ENCODE peak calls at places on chromosomes 2 and 18, in six cellular contexts. A, F, N, I, U and J are unnamed samples.

GRCh38 chr2:31660812-31661335 is 80.1 kb upstream of the SRD5A2 start:
- DNase-seq in U (no peak), I (no peak), F (no peak), A (no peak), N (no peak), J (no peak)

GRCh38 chr2:10253596-10254372 is 48.9 kb upstream of the HPCAL1 start:
- DNase-seq in N (no peak), I (no peak), A (peak; percentile 40), F (no peak), U (no peak), J (no peak)

GRCh38 chr2:44918095-44918775 is 23.3 kb upstream of the SIX3 start:
- DNase-seq in F (no peak), U (no peak), A (no peak), I (no peak), N (no peak), J (no peak)

GRCh38 chr2:108988796-108989713 is at the start of gene EDAR:
- DNase-seq in U (no peak), F (no peak), A (no peak), I (no peak), N (peak; percentile 35), J (peak; percentile 30)

GRCh38 chr2:200442471-200442870 is 67.4 kb downstream of the KCTD18 start:
- DNase-seq in U (no peak), I (peak; percentile 74), N (no peak), A (no peak), F (no peak), J (no peak)

GRCh38 chr2:37337636-37338280 is 6.7 kb upstream of the QPCT start:
- DNase-seq in F (no peak), A (no peak), I (no peak), U (no peak), N (no peak), J (no peak)

GRCh38 chr18:26756556-26756955 is 109.0 kb downstream of the AQP4 start:
- DNase-seq in F (no peak), A (no peak), N (no peak), U (no peak), I (no peak), J (no peak)

GRCh38 chr2:42421601-42422252 is 60.7 kb upstream of the COX7A2L start:
- DNase-seq in U (no peak), A (no peak), I (no peak), N (no peak), F (no peak), J (no peak)

GRCh38 chr2:191266201-191266600 is 21.0 kb downstream of the MYO1B start:
- DNase-seq in U (no peak), F (no peak), A (no peak), N (no peak), I (peak; percentile 76), J (no peak)

GRCh38 chr2:56515399-56515798 is 331.6 kb downstream of the CCDC85A start:
- DNase-seq in I (no peak), U (no peak), F (no peak), N (no peak), A (no peak), J (no peak)

GRCh38 chr2:54952978-54953456 is 97.2 kb downstream of the RTN4 start:
- DNase-seq in N (no peak), U (no peak), A (no peak), F (no peak), I (peak; percentile 33), J (no peak)

GRCh38 chr2:54876764-54877163 is 153.3 kb downstream of the EML6 start:
- DNase-seq in U (no peak), F (no peak), N (no peak), I (no peak), A (no peak), J (no peak)

GRCh38 chr2:235845245-235845644 is 322.9 kb downstream of the GBX2 start:
- DNase-seq in I (no peak), U (no peak), N (no peak), F (no peak), A (no peak), J (no peak)

GRCh38 chr2:197960765-197961164 is 156.4 kb downstream of the PLCL1 start:
- DNase-seq in I (no peak), U (no peak), F (no peak), A (no peak), N (no peak), J (no peak)

GRCh38 chr2:56484906-56485305 is 301.1 kb downstream of the CCDC85A start:
- DNase-seq in U (no peak), A (no peak), F (no peak), I (peak; percentile 36), N (no peak), J (no peak)

GRCh38 chr2:219538488-219539294 is 4.9 kb downstream of the CHPF start:
- DNase-seq in U (no peak), I (no peak), N (no peak), F (no peak), A (no peak), J (no peak)

GRCh38 chr2:124283090-124283489 is 258.0 kb downstream of the CNTNAP5 start:
- DNase-seq in U (no peak), F (peak; percentile 57), N (no peak), A (no peak), I (peak; percentile 2), J (no peak)

GRCh38 chr18:7567487-7568425 is 640 bp downstream of the PTPRM start:
- DNase-seq in U (no peak), A (peak; percentile 80), N (no peak), I (peak; percentile 68), F (no peak), J (no peak)

GRCh38 chr18:66993492-66993891 is 389.6 kb upstream of the CDH19 start:
- DNase-seq in U (no peak), I (no peak), A (no peak), N (no peak), F (no peak), J (no peak)

GRCh38 chr2:188381614-188382013 is 89.9 kb downstream of the GULP1 start:
- DNase-seq in F (no peak), I (peak; percentile 6), U (no peak), A (no peak), N (no peak), J (no peak)

GRCh38 chr18:23626451-23627279 is 36.0 kb downstream of the ANKRD29 start:
- DNase-seq in U (no peak), N (no peak), F (no peak), I (no peak), A (no peak), J (no peak)

GRCh38 chr2:23757686-23758433 is 169.1 kb downstream of the ATAD2B start:
- DNase-seq in N (no peak), I (peak; percentile 69), A (no peak), U (no peak), F (no peak), J (no peak)

GRCh38 chr2:120919771-120920437 is 184.2 kb downstream of the GLI2 start:
- DNase-seq in U (no peak), F (no peak), N (no peak), A (peak; percentile 93), I (peak; percentile 76), J (no peak)